ENCODE peak calls at places on chromosomes 5 and 9, in four cellular contexts. E is neural crest cell; H is progenitor cell of endocrine pancreas; I is activated CD8-positive, alpha-beta T cell treated with anti-CD3 and anti-CD28 coated beads for 36 hours. W is an unnamed sample.

GRCh38 chr9:36486933-36487481 is 85.7 kb upstream of the MELK start:
- DNase-seq in H (peak), I (peak), E (peak), W (no peak)

GRCh38 chr5:93349613-93350012 is 231.4 kb downstream of the NR2F1-AS1 start:
- DNase-seq in H (no peak), E (no peak), I (no peak), W (no peak)

GRCh38 chr5:168401226-168401625 is 85.0 kb upstream of the RARS1 start:
- DNase-seq in H (no peak), E (no peak), I (no peak), W (no peak)

GRCh38 chr5:151683936-151684586 is 2.7 kb downstream of the SPARC start:
- DNase-seq in H (no peak), I (no peak), E (no peak), W (no peak)

GRCh38 chr9:6014668-6015270 is 655 bp downstream of the RANBP6 start:
- DNase-seq in E (no peak), I (peak), H (no peak), W (no peak)

GRCh38 chr9:93486269-93486668 is 32.9 kb upstream of the FAM120AOS start:
- DNase-seq in E (no peak), I (no peak), H (no peak), W (no peak)

GRCh38 chr5:165457854-165458481 is 1952.5 kb downstream of the MAT2B start:
- DNase-seq in E (no peak), I (no peak), H (no peak), W (no peak)

GRCh38 chr9:87594218-87594617 is 96.6 kb downstream of the DAPK1 start:
- DNase-seq in H (no peak), I (no peak), E (no peak), W (no peak)

GRCh38 chr5:174922955-174923354 is 198.6 kb downstream of the MSX2 start:
- DNase-seq in H (no peak), I (no peak), E (no peak), W (no peak)

GRCh38 chr9:129281506-129282145 is 103.6 kb upstream of the IER5L start:
- DNase-seq in H (no peak), E (no peak), I (no peak), W (peak)

GRCh38 chr9:125968975-125969374 is 221.8 kb downstream of the PBX3 start:
- DNase-seq in E (no peak), H (no peak), I (no peak), W (no peak)

GRCh38 chr9:87336914-87337333 is 160.7 kb upstream of the DAPK1 start:
- DNase-seq in H (no peak), I (peak), E (no peak), W (no peak)

GRCh38 chr5:170632266-170632984 is 128.6 kb downstream of the KCNIP1 start:
- DNase-seq in E (peak), H (no peak), I (no peak), W (no peak)

GRCh38 chr5:103397996-103398581 is 139.5 kb downstream of the MACIR start:
- DNase-seq in E (no peak), H (no peak), I (no peak), W (no peak)

GRCh38 chr5:607541-608285 is 4.4 kb upstream of the CEP72 start:
- DNase-seq in H (no peak), E (no peak), I (no peak), W (no peak)

GRCh38 chr9:89690334-89690912 is 85.6 kb downstream of the GADD45G start:
- DNase-seq in H (no peak), I (no peak), E (no peak), W (no peak)

GRCh38 chr5:101943784-101944183 is 352.3 kb downstream of the SLCO4C1 start:
- DNase-seq in E (no peak), I (no peak), H (no peak), W (no peak)

GRCh38 chr5:76314643-76315042 is 88.4 kb upstream of the IQGAP2 start:
- DNase-seq in E (no peak), H (no peak), I (no peak), W (no peak)

GRCh38 chr9:128552744-128553221 is 396 bp downstream of the SPTAN1 start:
- DNase-seq in I (peak), H (peak), E (peak), W (no peak)

GRCh38 chr5:120304653-120305052 is 159.4 kb upstream of the PRR16 start:
- DNase-seq in E (no peak), I (no peak), H (no peak), W (no peak)

DNA sequence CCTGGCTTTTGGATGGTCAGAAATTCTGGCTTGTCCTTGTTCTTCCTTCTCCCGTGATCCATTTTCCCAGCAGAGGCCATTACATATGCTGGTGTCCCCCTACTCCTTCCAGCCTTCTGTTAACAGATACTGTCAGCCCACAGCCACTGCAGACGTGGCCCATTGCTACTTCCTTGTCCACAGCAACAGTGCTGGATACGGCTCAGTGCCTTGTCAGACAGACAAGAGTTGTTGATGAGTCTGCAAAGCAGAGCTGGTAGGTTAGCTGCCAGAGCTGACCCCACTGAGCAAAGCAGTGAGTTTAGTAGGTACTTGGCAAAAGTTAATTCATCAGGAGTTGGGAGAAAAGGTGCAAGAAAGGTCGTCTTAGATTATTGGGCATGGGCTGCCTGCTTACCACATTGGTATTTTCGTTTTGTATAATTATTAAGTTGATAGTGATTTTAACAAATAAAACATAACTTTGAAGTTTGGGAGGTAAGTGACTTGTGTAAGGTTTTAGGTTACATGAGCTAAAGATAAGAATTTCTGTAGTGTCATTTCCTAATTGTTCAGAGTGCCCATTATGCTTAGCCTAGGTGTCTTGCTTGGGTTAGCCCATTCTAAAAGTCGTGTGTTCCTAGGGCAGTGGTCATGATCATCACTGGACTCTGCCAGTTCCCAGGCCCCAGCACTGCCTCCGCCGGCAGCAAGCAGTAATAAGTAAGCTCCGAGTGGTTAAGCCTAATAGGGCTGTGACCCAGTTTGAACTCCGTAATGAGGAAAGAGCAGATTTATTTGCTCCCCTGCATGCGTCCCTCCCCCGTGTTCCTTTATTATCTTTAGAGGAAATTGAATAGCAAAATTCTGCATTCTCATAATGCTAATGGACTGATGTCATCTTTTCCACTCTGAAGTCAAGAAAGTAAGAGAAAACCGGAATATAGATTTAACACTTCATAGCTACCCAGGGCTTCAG is 292.0 kb downstream of the FANCC start:
- DNase-seq in I (no peak), H (no peak), E (no peak), W (no peak)
- TF ChIP-seq CTCF in I (no peak), H (peak), E (peak), W (no peak)

GRCh38 chr5:121396716-121397115 is 455.0 kb upstream of the FTMT start:
- DNase-seq in E (no peak), I (no peak), H (no peak), W (no peak)
- TF ChIP-seq CTCF in E (no peak), I (no peak), H (no peak), W (no peak)

DNA sequence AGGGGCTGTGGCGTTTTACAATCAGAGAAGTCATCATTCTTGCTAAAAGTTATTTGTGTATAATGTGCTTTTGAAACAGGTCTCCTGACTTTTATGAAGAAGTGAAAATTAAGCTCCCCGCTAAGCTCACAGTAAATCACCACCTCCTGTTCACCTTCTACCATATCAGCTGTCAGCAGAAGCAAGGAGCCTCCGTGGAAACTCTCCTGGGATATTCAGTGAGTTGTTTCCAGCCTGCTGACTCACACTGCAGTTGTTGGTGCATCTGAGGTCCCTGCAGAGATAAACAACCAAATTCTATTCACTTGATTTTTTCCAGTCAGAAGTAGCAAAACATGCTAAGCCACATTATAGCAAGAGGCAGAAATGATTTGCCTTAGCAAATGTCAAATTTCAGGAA is 156.7 kb downstream of the DOCK8 start:
- DNase-seq in H (no peak), E (no peak), I (no peak), W (no peak)
- TF ChIP-seq CTCF in H (no peak), E (no peak), I (no peak), W (no peak)

GRCh38 chr5:110625376-110625999 is 101.0 kb downstream of the TMEM232 start:
- DNase-seq in I (no peak), E (no peak), H (no peak), W (no peak)
- TF ChIP-seq CTCF in I (peak), E (peak), H (peak), W (peak)

DNA sequence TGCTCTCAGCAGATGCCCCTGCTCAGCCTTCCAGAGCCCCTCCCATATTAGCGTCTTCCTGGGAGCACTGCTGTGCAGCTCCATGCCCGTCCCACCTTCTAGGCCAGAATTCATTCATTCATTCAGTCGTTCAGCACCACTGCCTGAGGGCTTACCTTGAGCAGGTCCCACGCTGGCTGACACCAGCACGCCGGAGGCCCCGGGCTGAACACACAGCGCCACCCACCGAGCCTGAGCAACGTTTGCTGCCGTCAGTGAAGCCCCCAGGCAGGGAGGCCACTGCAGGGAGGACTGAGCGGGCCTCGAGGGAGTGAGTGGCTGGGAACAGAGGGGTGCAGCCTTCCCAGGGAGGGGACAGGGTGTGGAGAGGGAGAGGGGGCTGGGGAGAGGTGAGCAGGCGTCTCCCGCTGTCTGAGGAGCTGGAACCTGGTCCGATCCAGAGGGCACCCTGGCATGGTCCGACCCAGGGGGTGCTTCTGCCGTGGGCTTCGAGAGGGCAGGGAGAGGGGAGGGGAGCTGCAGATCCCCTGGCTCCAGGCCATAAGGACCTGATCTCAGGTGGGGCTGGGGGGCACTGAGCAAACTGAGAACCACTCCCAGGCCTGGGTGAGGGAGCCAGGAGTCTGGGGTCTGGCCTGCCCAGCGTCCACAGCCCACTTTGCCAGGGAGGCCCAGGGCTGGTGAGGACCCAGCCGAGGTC is 98.9 kb upstream of the RAPGEF1 start:
- DNase-seq in I (no peak), E (no peak), H (no peak), W (no peak)
- TF ChIP-seq CTCF in I (no peak), E (no peak), H (no peak), W (no peak)

DNA sequence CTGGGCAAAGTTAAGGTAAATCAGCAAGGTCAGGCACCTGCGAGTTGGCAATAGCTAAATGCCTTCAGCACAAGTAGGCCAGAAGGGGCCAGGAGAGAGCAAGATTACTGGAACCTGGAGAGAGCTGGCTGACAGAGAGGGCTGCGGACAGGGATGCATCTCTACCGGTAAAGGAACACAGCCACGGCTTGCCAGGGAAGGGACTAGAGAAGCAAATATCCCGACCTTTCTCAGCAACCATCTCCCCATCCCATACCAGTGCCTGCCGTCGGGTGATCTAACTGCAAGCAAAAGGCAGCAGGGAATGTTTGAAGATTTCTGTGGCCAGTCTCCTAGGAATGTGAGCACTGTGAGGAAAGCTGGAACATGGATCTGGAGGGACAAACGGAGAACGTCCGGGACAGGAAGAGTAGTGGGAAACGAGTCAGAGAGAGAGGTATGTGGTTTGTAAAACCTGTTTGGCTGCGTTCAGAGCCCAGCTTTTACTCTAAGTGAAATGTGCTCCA is 15.9 kb upstream of the ABLIM3 start:
- DNase-seq in I (no peak), E (no peak), H (no peak), W (no peak)
- TF ChIP-seq CTCF in I (no peak), E (peak), H (peak), W (no peak)

GRCh38 chr9:134175808-134176598 is 11.6 kb upstream of the RNU6ATAC start:
- DNase-seq in I (no peak), H (no peak), E (no peak), W (no peak)
- TF ChIP-seq CTCF in I (no peak), H (peak), E (peak), W (no peak)

DNA sequence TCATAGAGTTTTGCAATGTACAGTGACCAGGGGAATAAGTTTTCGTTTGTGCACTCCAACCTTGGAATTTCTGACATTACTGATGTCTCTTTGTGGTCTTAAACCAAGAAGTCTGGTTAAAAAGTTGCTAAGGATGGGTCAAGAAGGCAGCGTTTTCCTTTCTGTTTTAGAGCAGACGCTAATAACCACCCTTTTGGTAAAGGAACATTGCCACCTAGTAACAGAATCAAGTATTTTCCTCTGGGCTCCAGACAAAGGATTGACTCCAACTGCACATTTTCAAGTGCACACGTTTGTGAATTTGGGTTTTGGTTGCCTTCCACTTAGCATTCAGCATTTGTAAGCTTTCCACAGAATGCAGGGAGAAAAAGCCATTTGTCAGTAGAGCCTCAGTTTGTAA is 22.2 kb upstream of the CEP78 start:
- DNase-seq in E (no peak), H (no peak), I (no peak), W (no peak)
- TF ChIP-seq CTCF in E (peak), H (peak), I (peak), W (no peak)

GRCh38 chr5:141430332-141431113 is at the start of gene PCDHGA12:
- DNase-seq in I (peak), H (no peak), E (no peak), W (no peak)
- TF ChIP-seq CTCF in I (peak), H (no peak), E (no peak), W (no peak)